ENCODE peak calls at places on chromosomes 6 and 20, in ten cellular contexts. One of them, this sample, is unnamed.

GRCh38 chr20:35561268-35561667 is 19.4 kb downstream of the ERGIC3 start:
- DNase-seq in NCI-H774: no peak
- DNase-seq in cardiac muscle cell: peak; percentile 40
- DNase-seq in T-helper 2 cell: no peak
- DNase-seq in AG04450: peak; percentile 4
- DNase-seq in nucleus accumbens: no peak
- DNase-seq in neural crest cell: peak; percentile 34
- DNase-seq in HFF-Myc: peak; percentile 11
- DNase-seq in NCI-H526: peak; percentile 70
- DNase-seq in HL-60: no peak
- DNase-seq in this sample: peak; percentile 59

GRCh38 chr6:24228681-24229255 is 102.8 kb downstream of the NRSN1 start:
- DNase-seq in NCI-H774: no peak
- DNase-seq in cardiac muscle cell: peak; percentile 75
- DNase-seq in T-helper 2 cell: no peak
- DNase-seq in AG04450: no peak
- DNase-seq in nucleus accumbens: no peak
- DNase-seq in neural crest cell: no peak
- DNase-seq in HFF-Myc: no peak
- DNase-seq in NCI-H526: no peak
- DNase-seq in HL-60: no peak
- DNase-seq in this sample: peak; percentile 80

GRCh38 chr20:44745560-44746366 is at the start of gene KCNK15:
- DNase-seq in NCI-H774: no peak
- DNase-seq in cardiac muscle cell: peak; percentile 33
- DNase-seq in T-helper 2 cell: peak; percentile 32
- DNase-seq in AG04450: no peak
- DNase-seq in nucleus accumbens: no peak
- DNase-seq in neural crest cell: peak; percentile 14
- DNase-seq in HFF-Myc: no peak
- DNase-seq in NCI-H526: peak; percentile 76
- DNase-seq in HL-60: peak; percentile 26
- DNase-seq in this sample: peak; percentile 26

GRCh38 chr20:47795214-47795667 is 10.0 kb upstream of the SULF2 start:
- DNase-seq in NCI-H774: no peak
- DNase-seq in cardiac muscle cell: peak; percentile 42
- DNase-seq in T-helper 2 cell: no peak
- DNase-seq in AG04450: no peak
- DNase-seq in nucleus accumbens: no peak
- DNase-seq in neural crest cell: no peak
- DNase-seq in HFF-Myc: no peak
- DNase-seq in NCI-H526: no peak
- DNase-seq in HL-60: no peak
- DNase-seq in this sample: no peak

GRCh38 chr6:38876470-38876869 is 161.4 kb downstream of the DNAH8 start:
- DNase-seq in NCI-H774: no peak
- DNase-seq in cardiac muscle cell: peak; percentile 58
- DNase-seq in T-helper 2 cell: no peak
- DNase-seq in AG04450: no peak
- DNase-seq in nucleus accumbens: peak; percentile 13
- DNase-seq in neural crest cell: no peak
- DNase-seq in HFF-Myc: no peak
- DNase-seq in NCI-H526: no peak
- DNase-seq in HL-60: no peak
- DNase-seq in this sample: peak; percentile 39

GRCh38 chr6:170222498-170223471 is 68.1 kb downstream of the DLL1 start:
- DNase-seq in NCI-H774: peak; percentile 94
- DNase-seq in cardiac muscle cell: no peak
- DNase-seq in T-helper 2 cell: no peak
- DNase-seq in AG04450: no peak
- DNase-seq in nucleus accumbens: no peak
- DNase-seq in neural crest cell: no peak
- DNase-seq in HFF-Myc: no peak
- DNase-seq in NCI-H526: peak; percentile 47
- DNase-seq in HL-60: no peak
- DNase-seq in this sample: no peak

GRCh38 chr6:31465718-31466117 is 32.2 kb upstream of the MICB start:
- DNase-seq in NCI-H774: no peak
- DNase-seq in cardiac muscle cell: no peak
- DNase-seq in T-helper 2 cell: no peak
- DNase-seq in AG04450: no peak
- DNase-seq in nucleus accumbens: no peak
- DNase-seq in neural crest cell: no peak
- DNase-seq in HFF-Myc: no peak
- DNase-seq in NCI-H526: no peak
- DNase-seq in HL-60: no peak
- DNase-seq in this sample: no peak

GRCh38 chr6:55918639-55919038 is 43.2 kb upstream of the BMP5 start:
- DNase-seq in NCI-H774: no peak
- DNase-seq in cardiac muscle cell: peak; percentile 12
- DNase-seq in T-helper 2 cell: no peak
- DNase-seq in AG04450: no peak
- DNase-seq in nucleus accumbens: no peak
- DNase-seq in neural crest cell: no peak
- DNase-seq in HFF-Myc: no peak
- DNase-seq in NCI-H526: no peak
- DNase-seq in HL-60: no peak
- DNase-seq in this sample: peak; percentile 89

GRCh38 chr6:144006731-144007454 is 1.2 kb downstream of the PLAGL1 start:
- DNase-seq in NCI-H774: no peak
- DNase-seq in cardiac muscle cell: peak; percentile 65
- DNase-seq in T-helper 2 cell: no peak
- DNase-seq in AG04450: no peak
- DNase-seq in nucleus accumbens: no peak
- DNase-seq in neural crest cell: no peak
- DNase-seq in HFF-Myc: peak; percentile 16
- DNase-seq in NCI-H526: no peak
- DNase-seq in HL-60: no peak
- DNase-seq in this sample: peak; percentile 73

GRCh38 chr20:33209789-33210188 is 7.4 kb upstream of the BPIFA3 start:
- DNase-seq in NCI-H774: no peak
- DNase-seq in cardiac muscle cell: peak; percentile 75
- DNase-seq in T-helper 2 cell: peak; percentile 9
- DNase-seq in AG04450: peak; percentile 20
- DNase-seq in nucleus accumbens: no peak
- DNase-seq in neural crest cell: peak; percentile 97
- DNase-seq in HFF-Myc: peak; percentile 38
- DNase-seq in NCI-H526: no peak
- DNase-seq in HL-60: peak; percentile 7
- DNase-seq in this sample: peak; percentile 53

GRCh38 chr6:48101277-48101676 is 9.7 kb downstream of the PTCHD4 start:
- DNase-seq in NCI-H774: no peak
- DNase-seq in cardiac muscle cell: no peak
- DNase-seq in T-helper 2 cell: no peak
- DNase-seq in AG04450: no peak
- DNase-seq in nucleus accumbens: no peak
- DNase-seq in neural crest cell: no peak
- DNase-seq in HFF-Myc: no peak
- DNase-seq in NCI-H526: no peak
- DNase-seq in HL-60: no peak
- DNase-seq in this sample: peak; percentile 22

GRCh38 chr6:45896783-45897441 is 118.7 kb downstream of the CLIC5 start:
- DNase-seq in NCI-H774: no peak
- DNase-seq in cardiac muscle cell: peak; percentile 69
- DNase-seq in T-helper 2 cell: no peak
- DNase-seq in AG04450: no peak
- DNase-seq in nucleus accumbens: no peak
- DNase-seq in neural crest cell: no peak
- DNase-seq in HFF-Myc: peak; percentile 49
- DNase-seq in NCI-H526: no peak
- DNase-seq in HL-60: no peak
- DNase-seq in this sample: peak; percentile 58

GRCh38 chr6:31493875-31494694 is 3.9 kb upstream of the MICB start:
- DNase-seq in NCI-H774: peak; percentile 72
- DNase-seq in cardiac muscle cell: peak; percentile 78
- DNase-seq in T-helper 2 cell: peak; percentile 75
- DNase-seq in AG04450: no peak
- DNase-seq in nucleus accumbens: no peak
- DNase-seq in neural crest cell: peak; percentile 81
- DNase-seq in HFF-Myc: peak; percentile 66
- DNase-seq in NCI-H526: peak; percentile 90
- DNase-seq in HL-60: peak; percentile 60
- DNase-seq in this sample: peak; percentile 81

GRCh38 chr20:15288076-15288475 is 950.7 kb upstream of the FLRT3 start:
- DNase-seq in NCI-H774: no peak
- DNase-seq in cardiac muscle cell: no peak
- DNase-seq in T-helper 2 cell: no peak
- DNase-seq in AG04450: no peak
- DNase-seq in nucleus accumbens: no peak
- DNase-seq in neural crest cell: no peak
- DNase-seq in HFF-Myc: no peak
- DNase-seq in NCI-H526: no peak
- DNase-seq in HL-60: no peak
- DNase-seq in this sample: no peak

GRCh38 chr20:52805128-52805527 is 167.0 kb upstream of the TSHZ2 start:
- DNase-seq in NCI-H774: no peak
- DNase-seq in cardiac muscle cell: no peak
- DNase-seq in T-helper 2 cell: no peak
- DNase-seq in AG04450: no peak
- DNase-seq in nucleus accumbens: no peak
- DNase-seq in neural crest cell: no peak
- DNase-seq in HFF-Myc: no peak
- DNase-seq in NCI-H526: no peak
- DNase-seq in HL-60: no peak
- DNase-seq in this sample: no peak

GRCh38 chr6:31631681-31632278 is 11.3 kb downstream of the PRRC2A start:
- DNase-seq in NCI-H774: no peak
- DNase-seq in cardiac muscle cell: no peak
- DNase-seq in T-helper 2 cell: no peak
- DNase-seq in AG04450: no peak
- DNase-seq in nucleus accumbens: no peak
- DNase-seq in neural crest cell: no peak
- DNase-seq in HFF-Myc: no peak
- DNase-seq in NCI-H526: no peak
- DNase-seq in HL-60: no peak
- DNase-seq in this sample: no peak

GRCh38 chr20:34791289-34792020 is 34.0 kb downstream of the NCOA6 start:
- DNase-seq in NCI-H774: no peak
- DNase-seq in cardiac muscle cell: peak; percentile 69
- DNase-seq in T-helper 2 cell: no peak
- DNase-seq in AG04450: peak; percentile 10
- DNase-seq in nucleus accumbens: no peak
- DNase-seq in neural crest cell: no peak
- DNase-seq in HFF-Myc: no peak
- DNase-seq in NCI-H526: no peak
- DNase-seq in HL-60: no peak
- DNase-seq in this sample: peak; percentile 35

GRCh38 chr6:47126647-47127339 is 84.7 kb upstream of the ADGRF1 start:
- DNase-seq in NCI-H774: no peak
- DNase-seq in cardiac muscle cell: peak; percentile 73
- DNase-seq in T-helper 2 cell: no peak
- DNase-seq in AG04450: no peak
- DNase-seq in nucleus accumbens: no peak
- DNase-seq in neural crest cell: no peak
- DNase-seq in HFF-Myc: no peak
- DNase-seq in NCI-H526: no peak
- DNase-seq in HL-60: no peak
- DNase-seq in this sample: peak; percentile 66

GRCh38 chr6:112925702-112926101 is 578.6 kb downstream of the RFPL4B start:
- DNase-seq in NCI-H774: no peak
- DNase-seq in cardiac muscle cell: no peak
- DNase-seq in T-helper 2 cell: no peak
- DNase-seq in AG04450: no peak
- DNase-seq in nucleus accumbens: no peak
- DNase-seq in neural crest cell: no peak
- DNase-seq in HFF-Myc: no peak
- DNase-seq in NCI-H526: no peak
- DNase-seq in HL-60: no peak
- DNase-seq in this sample: no peak

GRCh38 chr6:20931093-20931492 is 396.8 kb downstream of the CDKAL1 start:
- DNase-seq in NCI-H774: no peak
- DNase-seq in cardiac muscle cell: peak; percentile 25
- DNase-seq in T-helper 2 cell: no peak
- DNase-seq in AG04450: no peak
- DNase-seq in nucleus accumbens: no peak
- DNase-seq in neural crest cell: no peak
- DNase-seq in HFF-Myc: no peak
- DNase-seq in NCI-H526: no peak
- DNase-seq in HL-60: no peak
- DNase-seq in this sample: no peak

GRCh38 chr6:53483423-53484353 is 61.2 kb downstream of the GCLC start:
- DNase-seq in NCI-H774: no peak
- DNase-seq in cardiac muscle cell: peak; percentile 55
- DNase-seq in T-helper 2 cell: no peak
- DNase-seq in AG04450: no peak
- DNase-seq in nucleus accumbens: peak; percentile 19
- DNase-seq in neural crest cell: no peak
- DNase-seq in HFF-Myc: no peak
- DNase-seq in NCI-H526: peak; percentile 36
- DNase-seq in HL-60: no peak
- DNase-seq in this sample: peak; percentile 19

GRCh38 chr6:42117843-42118161 is 24.6 kb downstream of the C6orf132 start:
- DNase-seq in NCI-H774: no peak
- DNase-seq in cardiac muscle cell: no peak
- DNase-seq in T-helper 2 cell: no peak
- DNase-seq in AG04450: no peak
- DNase-seq in nucleus accumbens: no peak
- DNase-seq in neural crest cell: no peak
- DNase-seq in HFF-Myc: no peak
- DNase-seq in NCI-H526: no peak
- DNase-seq in HL-60: no peak
- DNase-seq in this sample: no peak

GRCh38 chr20:58991720-58992119 is 10.7 kb downstream of the NELFCD start:
- DNase-seq in NCI-H774: no peak
- DNase-seq in cardiac muscle cell: peak; percentile 33
- DNase-seq in T-helper 2 cell: no peak
- DNase-seq in AG04450: no peak
- DNase-seq in nucleus accumbens: no peak
- DNase-seq in neural crest cell: no peak
- DNase-seq in HFF-Myc: no peak
- DNase-seq in NCI-H526: no peak
- DNase-seq in HL-60: no peak
- DNase-seq in this sample: no peak

GRCh38 chr20:16556299-16556698 is 16.9 kb downstream of the KIF16B start:
- DNase-seq in NCI-H774: no peak
- DNase-seq in cardiac muscle cell: peak; percentile 57
- DNase-seq in T-helper 2 cell: no peak
- DNase-seq in AG04450: no peak
- DNase-seq in nucleus accumbens: no peak
- DNase-seq in neural crest cell: no peak
- DNase-seq in HFF-Myc: no peak
- DNase-seq in NCI-H526: no peak
- DNase-seq in HL-60: no peak
- DNase-seq in this sample: peak; percentile 71

GRCh38 chr20:58649288-58650180 is 1.5 kb upstream of the STX16 start:
- DNase-seq in NCI-H774: no peak
- DNase-seq in cardiac muscle cell: no peak
- DNase-seq in T-helper 2 cell: no peak
- DNase-seq in AG04450: no peak
- DNase-seq in nucleus accumbens: no peak
- DNase-seq in neural crest cell: no peak
- DNase-seq in HFF-Myc: no peak
- DNase-seq in NCI-H526: peak; percentile 62
- DNase-seq in HL-60: no peak
- DNase-seq in this sample: peak; percentile 29

GRCh38 chr20:53580376-53581111 is 13.1 kb downstream of the ZNF217 start:
- DNase-seq in NCI-H774: no peak
- DNase-seq in cardiac muscle cell: no peak
- DNase-seq in T-helper 2 cell: no peak
- DNase-seq in AG04450: no peak
- DNase-seq in nucleus accumbens: no peak
- DNase-seq in neural crest cell: no peak
- DNase-seq in HFF-Myc: no peak
- DNase-seq in NCI-H526: no peak
- DNase-seq in HL-60: no peak
- DNase-seq in this sample: no peak

GRCh38 chr20:19812056-19812455 is 54.0 kb downstream of the RIN2 start:
- DNase-seq in NCI-H774: no peak
- DNase-seq in cardiac muscle cell: no peak
- DNase-seq in T-helper 2 cell: no peak
- DNase-seq in AG04450: peak; percentile 32
- DNase-seq in nucleus accumbens: no peak
- DNase-seq in neural crest cell: no peak
- DNase-seq in HFF-Myc: no peak
- DNase-seq in NCI-H526: no peak
- DNase-seq in HL-60: no peak
- DNase-seq in this sample: peak; percentile 59

GRCh38 chr6:36777806-36778205 is 61.4 kb downstream of the CPNE5 start:
- DNase-seq in NCI-H774: no peak
- DNase-seq in cardiac muscle cell: no peak
- DNase-seq in T-helper 2 cell: no peak
- DNase-seq in AG04450: no peak
- DNase-seq in nucleus accumbens: peak; percentile 32
- DNase-seq in neural crest cell: no peak
- DNase-seq in HFF-Myc: no peak
- DNase-seq in NCI-H526: no peak
- DNase-seq in HL-60: no peak
- DNase-seq in this sample: no peak